ENCODE peak calls at places on chromosomes 11 and 22, in seven cellular contexts. One of them, this sample, is unnamed. For H3K9me3, the result is how much of the 10 kb centered on the place peaks cover.

GRCh38 chr11:75896843-75897419 is 81.9 kb downstream of the UVRAG start:
- DNase-seq in IMR-90: peak
- DNase-seq in CD4-positive, CD25-positive, alpha-beta regulatory T cell: peak
- DNase-seq in left lung: no peak
- DNase-seq in A549: peak
- DNase-seq in OCI-LY7: peak
- DNase-seq in kidney: no peak
- DNase-seq in this sample: no peak

GRCh38 chr11:10326080-10326964 is 21.4 kb downstream of the ADM start:
- DNase-seq in IMR-90: no peak
- DNase-seq in left lung: no peak
- DNase-seq in CD4-positive, CD25-positive, alpha-beta regulatory T cell: no peak
- DNase-seq in kidney: peak
- DNase-seq in OCI-LY7: no peak
- DNase-seq in A549: no peak
- DNase-seq in this sample: peak

GRCh38 chr22:50286701-50287318 is 16.6 kb upstream of the MAPK11 start:
- DNase-seq in IMR-90: no peak
- DNase-seq in kidney: no peak
- DNase-seq in CD4-positive, CD25-positive, alpha-beta regulatory T cell: no peak
- DNase-seq in OCI-LY7: no peak
- DNase-seq in A549: no peak
- DNase-seq in left lung: no peak
- DNase-seq in this sample: no peak

GRCh38 chr11:107789767-107790166 is 68.8 kb downstream of the SLC35F2 start:
- DNase-seq in IMR-90: no peak
- DNase-seq in CD4-positive, CD25-positive, alpha-beta regulatory T cell: no peak
- DNase-seq in kidney: no peak
- DNase-seq in A549: no peak
- DNase-seq in left lung: no peak
- DNase-seq in OCI-LY7: no peak
- DNase-seq in this sample: no peak

GRCh38 chr11:7251836-7252682 is at the start of gene SYT9:
- DNase-seq in kidney: peak
- DNase-seq in A549: peak
- DNase-seq in CD4-positive, CD25-positive, alpha-beta regulatory T cell: no peak
- DNase-seq in OCI-LY7: no peak
- DNase-seq in left lung: peak
- DNase-seq in IMR-90: no peak
- DNase-seq in this sample: no peak

GRCh38 chr11:33737362-33737821 is 1.2 kb upstream of the CD59 start:
- DNase-seq in IMR-90: no peak
- DNase-seq in CD4-positive, CD25-positive, alpha-beta regulatory T cell: no peak
- DNase-seq in left lung: no peak
- DNase-seq in A549: no peak
- DNase-seq in OCI-LY7: no peak
- DNase-seq in kidney: no peak
- DNase-seq in this sample: no peak

GRCh38 chr22:20203142-20204099 is 52.6 kb upstream of the CCDC188 start:
- DNase-seq in OCI-LY7: no peak
- DNase-seq in kidney: no peak
- DNase-seq in A549: no peak
- DNase-seq in IMR-90: peak
- DNase-seq in CD4-positive, CD25-positive, alpha-beta regulatory T cell: no peak
- DNase-seq in left lung: no peak
- DNase-seq in this sample: no peak

GRCh38 chr11:81839016-81839415 is 894.6 kb downstream of the FAM181B start:
- DNase-seq in CD4-positive, CD25-positive, alpha-beta regulatory T cell: no peak
- DNase-seq in OCI-LY7: no peak
- DNase-seq in left lung: no peak
- DNase-seq in kidney: no peak
- DNase-seq in A549: no peak
- DNase-seq in IMR-90: no peak
- DNase-seq in this sample: no peak

GRCh38 chr22:22820626-22821025 is 67.0 kb upstream of the IGLL5 start:
- DNase-seq in A549: no peak
- DNase-seq in left lung: no peak
- DNase-seq in OCI-LY7: peak
- DNase-seq in kidney: no peak
- DNase-seq in CD4-positive, CD25-positive, alpha-beta regulatory T cell: peak
- DNase-seq in IMR-90: no peak
- DNase-seq in this sample: no peak

GRCh38 chr11:65771589-65772112 is 9.1 kb downstream of the AP5B1 start:
- DNase-seq in A549: no peak
- DNase-seq in CD4-positive, CD25-positive, alpha-beta regulatory T cell: no peak
- DNase-seq in kidney: no peak
- DNase-seq in IMR-90: no peak
- DNase-seq in left lung: no peak
- DNase-seq in OCI-LY7: no peak
- DNase-seq in this sample: no peak

GRCh38 chr11:130908770-130909625 is 7.3 kb downstream of the SNX19 start:
- DNase-seq in kidney: no peak
- DNase-seq in CD4-positive, CD25-positive, alpha-beta regulatory T cell: no peak
- DNase-seq in OCI-LY7: no peak
- DNase-seq in A549: no peak
- DNase-seq in left lung: no peak
- DNase-seq in IMR-90: peak
- DNase-seq in this sample: no peak

GRCh38 chr11:46308632-46309419 is 31.4 kb downstream of the CREB3L1 start:
- DNase-seq in kidney: peak
- DNase-seq in left lung: peak
- DNase-seq in OCI-LY7: peak
- DNase-seq in CD4-positive, CD25-positive, alpha-beta regulatory T cell: peak
- DNase-seq in A549: peak
- DNase-seq in IMR-90: peak
- DNase-seq in this sample: peak

GRCh38 chr22:49934144-49934890 is 15.9 kb downstream of the CRELD2 start:
- DNase-seq in left lung: peak
- DNase-seq in OCI-LY7: no peak
- DNase-seq in IMR-90: peak
- DNase-seq in CD4-positive, CD25-positive, alpha-beta regulatory T cell: no peak
- DNase-seq in A549: no peak
- DNase-seq in kidney: peak
- DNase-seq in this sample: no peak

GRCh38 chr11:35515224-35515623 is 10.2 kb downstream of the PAMR1 start:
- DNase-seq in left lung: no peak
- DNase-seq in CD4-positive, CD25-positive, alpha-beta regulatory T cell: no peak
- DNase-seq in kidney: no peak
- DNase-seq in A549: no peak
- DNase-seq in OCI-LY7: no peak
- DNase-seq in IMR-90: peak
- DNase-seq in this sample: no peak

GRCh38 chr11:31560842-31561476 is 51.4 kb downstream of the ELP4 start:
- DNase-seq in left lung: no peak
- DNase-seq in CD4-positive, CD25-positive, alpha-beta regulatory T cell: no peak
- DNase-seq in A549: no peak
- DNase-seq in IMR-90: no peak
- DNase-seq in OCI-LY7: no peak
- DNase-seq in kidney: no peak
- DNase-seq in this sample: no peak

GRCh38 chr11:69860796-69861445 is 41.7 kb upstream of the FGF3 start:
- DNase-seq in IMR-90: no peak
- DNase-seq in A549: no peak
- DNase-seq in CD4-positive, CD25-positive, alpha-beta regulatory T cell: no peak
- DNase-seq in left lung: no peak
- DNase-seq in kidney: no peak
- DNase-seq in OCI-LY7: no peak
- DNase-seq in this sample: no peak

GRCh38 chr22:47172771-47173534 is 410.5 kb downstream of the TBC1D22A start:
- DNase-seq in left lung: peak
- DNase-seq in A549: no peak
- DNase-seq in CD4-positive, CD25-positive, alpha-beta regulatory T cell: no peak
- DNase-seq in kidney: peak
- DNase-seq in OCI-LY7: no peak
- DNase-seq in IMR-90: no peak
- DNase-seq in this sample: peak

DNA sequence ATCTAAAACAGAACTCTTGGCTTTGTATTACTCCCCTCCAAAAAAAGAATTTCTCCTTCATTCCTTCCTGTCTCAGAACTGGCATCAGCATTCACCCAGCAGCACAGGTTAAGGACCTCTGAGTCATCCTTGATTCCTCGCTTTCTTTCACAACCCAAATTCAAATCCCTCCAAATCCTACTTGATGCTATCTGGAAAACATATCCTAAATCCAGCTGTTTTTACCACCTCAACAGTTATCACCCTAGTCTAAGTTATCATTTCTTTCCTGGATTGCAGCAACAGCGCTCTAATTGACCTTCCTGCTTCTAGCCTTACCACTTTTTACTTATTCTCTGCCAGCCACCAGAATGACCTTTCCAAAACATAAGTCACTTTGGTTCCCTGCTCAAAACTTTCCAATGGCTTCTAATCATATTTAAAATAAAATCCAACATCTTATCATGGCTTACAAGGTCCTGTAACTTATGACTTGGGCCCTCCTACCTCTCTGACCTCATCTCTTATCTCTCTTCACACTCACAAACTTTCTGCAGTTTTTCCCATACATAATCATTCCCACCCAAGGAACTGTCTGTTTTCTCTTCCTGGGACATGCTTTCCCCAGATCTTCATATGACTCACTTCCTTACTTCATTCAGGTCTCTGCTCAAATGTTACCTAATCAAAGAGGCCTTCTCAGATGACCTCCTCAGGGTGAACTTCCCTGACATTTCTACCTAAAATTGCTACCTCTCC is 119.5 kb downstream of the TTC28 start:
- DNase-seq in CD4-positive, CD25-positive, alpha-beta regulatory T cell: no peak
- DNase-seq in IMR-90: peak
- DNase-seq in left lung: no peak
- DNase-seq in OCI-LY7: no peak
- DNase-seq in kidney: no peak
- DNase-seq in A549: peak
- DNase-seq in this sample: no peak
- H3K27ac ChIP-seq in CD4-positive, CD25-positive, alpha-beta regulatory T cell: no peak
- H3K27ac ChIP-seq in IMR-90: no peak
- H3K27ac ChIP-seq in left lung: no peak
- H3K27ac ChIP-seq in OCI-LY7: no peak
- H3K27ac ChIP-seq in kidney: no peak
- H3K27ac ChIP-seq in A549: peak
- H3K27ac ChIP-seq in this sample: no peak

GRCh38 chr11:44463751-44464150 is 101.7 kb upstream of the CD82 start:
- DNase-seq in OCI-LY7: no peak
- DNase-seq in kidney: no peak
- DNase-seq in CD4-positive, CD25-positive, alpha-beta regulatory T cell: no peak
- DNase-seq in IMR-90: no peak
- DNase-seq in A549: no peak
- DNase-seq in left lung: no peak
- DNase-seq in this sample: no peak
- H3K9me3 ChIP-seq in OCI-LY7: under half
- H3K9me3 ChIP-seq in kidney: under half
- H3K9me3 ChIP-seq in CD4-positive, CD25-positive, alpha-beta regulatory T cell: under half
- H3K9me3 ChIP-seq in IMR-90: under half
- H3K9me3 ChIP-seq in A549: under half
- H3K9me3 ChIP-seq in left lung: under half
- H3K9me3 ChIP-seq in this sample: under half

GRCh38 chr11:117627259-117627658 is 169.8 kb downstream of the DSCAML1 start:
- DNase-seq in A549: no peak
- DNase-seq in IMR-90: no peak
- DNase-seq in OCI-LY7: no peak
- DNase-seq in kidney: no peak
- DNase-seq in CD4-positive, CD25-positive, alpha-beta regulatory T cell: no peak
- DNase-seq in left lung: no peak
- DNase-seq in this sample: no peak
- H3K4me3 ChIP-seq in A549: no peak
- H3K4me3 ChIP-seq in IMR-90: no peak
- H3K4me3 ChIP-seq in OCI-LY7: no peak
- H3K4me3 ChIP-seq in kidney: no peak
- H3K4me3 ChIP-seq in CD4-positive, CD25-positive, alpha-beta regulatory T cell: no peak
- H3K4me3 ChIP-seq in left lung: no peak
- H3K4me3 ChIP-seq in this sample: no peak

GRCh38 chr22:41832553-41833368 is at the start of gene SREBF2:
- DNase-seq in CD4-positive, CD25-positive, alpha-beta regulatory T cell: peak
- DNase-seq in left lung: peak
- DNase-seq in OCI-LY7: peak
- DNase-seq in kidney: peak
- DNase-seq in IMR-90: peak
- DNase-seq in A549: peak
- DNase-seq in this sample: peak

GRCh38 chr22:41831828-41832552 is 915 bp upstream of the SREBF2 start:
- DNase-seq in A549: no peak
- DNase-seq in IMR-90: peak
- DNase-seq in CD4-positive, CD25-positive, alpha-beta regulatory T cell: no peak
- DNase-seq in OCI-LY7: no peak
- DNase-seq in kidney: no peak
- DNase-seq in left lung: no peak
- DNase-seq in this sample: no peak

GRCh38 chr22:41830174-41830573 is 2.7 kb upstream of the SREBF2 start:
- DNase-seq in IMR-90: no peak
- DNase-seq in A549: no peak
- DNase-seq in OCI-LY7: peak
- DNase-seq in CD4-positive, CD25-positive, alpha-beta regulatory T cell: no peak
- DNase-seq in kidney: no peak
- DNase-seq in left lung: no peak
- DNase-seq in this sample: no peak

GRCh38 chr22:41833369-41834004 is 582 bp downstream of the SREBF2 start:
- DNase-seq in IMR-90: no peak
- DNase-seq in CD4-positive, CD25-positive, alpha-beta regulatory T cell: no peak
- DNase-seq in A549: no peak
- DNase-seq in left lung: peak
- DNase-seq in kidney: peak
- DNase-seq in OCI-LY7: peak
- DNase-seq in this sample: peak

GRCh38 chr22:41831383-41831782 is 1.5 kb upstream of the SREBF2 start:
- DNase-seq in IMR-90: no peak
- DNase-seq in kidney: no peak
- DNase-seq in OCI-LY7: peak
- DNase-seq in CD4-positive, CD25-positive, alpha-beta regulatory T cell: no peak
- DNase-seq in A549: no peak
- DNase-seq in left lung: no peak
- DNase-seq in this sample: peak
- H3K27ac ChIP-seq in IMR-90: no peak
- H3K27ac ChIP-seq in kidney: no peak
- H3K27ac ChIP-seq in OCI-LY7: peak
- H3K27ac ChIP-seq in CD4-positive, CD25-positive, alpha-beta regulatory T cell: peak
- H3K27ac ChIP-seq in A549: peak
- H3K27ac ChIP-seq in left lung: no peak
- H3K27ac ChIP-seq in this sample: no peak

DNA sequence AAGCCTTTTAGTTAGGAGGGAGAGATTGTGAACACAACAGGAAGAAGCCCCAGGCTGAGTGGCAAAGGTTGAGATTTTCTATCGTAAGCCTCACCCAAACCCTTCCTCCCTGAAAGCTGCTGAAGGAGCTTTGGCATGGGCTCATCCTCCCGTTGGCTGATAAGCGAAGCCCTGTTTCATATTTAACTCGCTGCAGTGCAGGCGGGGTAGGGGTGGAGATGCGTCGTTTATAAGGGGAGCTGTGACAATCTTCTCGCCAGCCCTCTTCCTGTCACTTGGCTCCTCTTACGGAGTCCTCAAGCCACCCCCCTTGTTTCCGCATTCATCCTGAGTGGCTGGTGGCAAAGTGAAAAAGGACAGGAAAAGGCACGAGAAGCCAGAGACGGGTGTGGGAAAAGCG is 137.0 kb downstream of the OR4C45 start:
- DNase-seq in OCI-LY7: no peak
- DNase-seq in A549: no peak
- DNase-seq in kidney: no peak
- DNase-seq in left lung: no peak
- DNase-seq in IMR-90: no peak
- DNase-seq in CD4-positive, CD25-positive, alpha-beta regulatory T cell: no peak
- DNase-seq in this sample: no peak
- H3K9me3 ChIP-seq in OCI-LY7: under half
- H3K9me3 ChIP-seq in A549: under half
- H3K9me3 ChIP-seq in kidney: under half
- H3K9me3 ChIP-seq in left lung: under half
- H3K9me3 ChIP-seq in IMR-90: under half
- H3K9me3 ChIP-seq in CD4-positive, CD25-positive, alpha-beta regulatory T cell: under half
- H3K9me3 ChIP-seq in this sample: under half